ENCODE peak calls at places on chromosomes 1 and 21, in ten cellular contexts. A, S, R, N, I, H, E, V, Q and O are unnamed samples.
A peak's percentile ranks its signal among the peaks of the same experiment; 100 is the strongest.

GRCh38 chr21:43874085-43874785 is 9.2 kb downstream of the AGPAT3 start:
- DNase-seq in A (no peak), S (no peak), R (no peak), N (peak; percentile 79), I (no peak), H (no peak), E (no peak), V (no peak), Q (no peak), O (no peak)

GRCh38 chr1:205434738-205435137 is 12.9 kb upstream of the LEMD1 start:
- DNase-seq in A (no peak), S (no peak), R (no peak), N (no peak), I (no peak), H (no peak), E (no peak), V (no peak), Q (no peak), O (no peak)

GRCh38 chr1:187876775-187877174 is 1048.0 kb downstream of the PLA2G4A start:
- DNase-seq in A (no peak), S (no peak), R (no peak), N (no peak), I (no peak), H (no peak), E (no peak), V (no peak), Q (no peak), O (no peak)

GRCh38 chr1:188261849-188262248 is 1433.1 kb downstream of the PLA2G4A start:
- DNase-seq in A (no peak), S (no peak), R (no peak), N (no peak), I (no peak), H (no peak), E (no peak), V (no peak), Q (no peak), O (no peak)

GRCh38 chr1:222276062-222276461 is 271.8 kb downstream of the HHIPL2 start:
- DNase-seq in A (no peak), S (no peak), R (peak; percentile 50), N (no peak), I (no peak), H (no peak), E (no peak), V (no peak), Q (no peak), O (no peak)

GRCh38 chr1:178541829-178542553 is 29.1 kb downstream of the TEX35 start:
- DNase-seq in A (no peak), S (peak; percentile 31), R (peak; percentile 73), N (peak; percentile 81), I (peak; percentile 85), H (no peak), E (peak; percentile 89), V (peak; percentile 72), Q (peak; percentile 82), O (peak; percentile 16)

GRCh38 chr1:68644521-68644920 is 147.6 kb upstream of the DEPDC1 start:
- DNase-seq in A (no peak), S (no peak), R (no peak), N (no peak), I (no peak), H (no peak), E (no peak), V (no peak), Q (no peak), O (no peak)

GRCh38 chr1:228236744-228237143 is 28.9 kb downstream of the OBSCN start:
- DNase-seq in A (peak; percentile 70), S (no peak), R (peak; percentile 81), N (peak; percentile 77), I (peak; percentile 60), H (no peak), E (no peak), V (no peak), Q (no peak), O (no peak)

GRCh38 chr21:42012344-42012743 is 2.2 kb upstream of the ZBTB21 start:
- DNase-seq in A (no peak), S (no peak), R (no peak), N (no peak), I (no peak), H (no peak), E (no peak), V (no peak), Q (no peak), O (no peak)

GRCh38 chr1:154403983-154404382 is 1.2 kb upstream of the IL6R start:
- DNase-seq in A (no peak), S (no peak), R (no peak), N (no peak), I (no peak), H (no peak), E (no peak), V (no peak), Q (no peak), O (no peak)

GRCh38 chr21:25369524-25370300 is 237.6 kb downstream of the MRPL39 start:
- DNase-seq in A (no peak), S (no peak), R (no peak), N (no peak), I (no peak), H (no peak), E (no peak), V (no peak), Q (no peak), O (no peak)

GRCh38 chr1:247145279-247145678 is 26.5 kb downstream of the ZNF124 start:
- DNase-seq in A (no peak), S (no peak), R (no peak), N (no peak), I (no peak), H (no peak), E (no peak), V (no peak), Q (no peak), O (no peak)

GRCh38 chr1:112501810-112502641 is 6.7 kb upstream of the WNT2B start:
- DNase-seq in A (peak; percentile 77), S (peak; percentile 31), R (peak; percentile 74), N (peak; percentile 78), I (peak; percentile 79), H (peak; percentile 45), E (peak; percentile 59), V (peak; percentile 77), Q (peak; percentile 93), O (peak; percentile 35)

GRCh38 chr1:107056426-107057196 is at the start of gene PRMT6:
- DNase-seq in A (peak; percentile 90), S (peak; percentile 72), R (peak; percentile 87), N (peak; percentile 87), I (peak; percentile 83), H (peak; percentile 55), E (peak; percentile 77), V (peak; percentile 91), Q (peak; percentile 92), O (peak; percentile 63)

DNA sequence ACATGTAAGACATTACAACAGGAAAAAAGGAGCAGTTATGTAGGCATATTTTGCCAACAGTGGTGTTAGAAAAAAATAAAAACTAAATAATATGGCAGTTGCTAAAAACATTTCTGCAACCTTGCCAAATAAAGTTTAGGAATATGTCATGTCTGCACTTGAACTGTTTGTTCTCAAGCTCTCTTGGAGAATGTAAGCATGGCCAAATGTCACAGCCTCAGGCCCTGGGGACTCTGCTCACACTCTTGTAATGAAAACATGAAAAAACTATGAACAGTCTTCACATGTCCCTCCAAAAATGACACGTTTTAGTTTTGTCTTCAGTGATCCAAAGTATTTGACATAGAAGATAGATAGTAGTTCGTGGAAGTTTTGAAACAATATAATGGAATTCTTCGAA is 753.3 kb downstream of the LTN1 start:
- DNase-seq in A (no peak), S (no peak), R (peak; percentile 37), N (no peak), I (no peak), H (no peak), E (no peak), V (no peak), Q (peak; percentile 65), O (no peak)
- H3K9me3 ChIP-seq in A (no peaks in the 10 kb centered on the region), S (no peaks in the 10 kb centered on the region), R (no peaks in the 10 kb centered on the region), N (no peaks in the 10 kb centered on the region), I (no peaks in the 10 kb centered on the region), H (no peaks in the 10 kb centered on the region), E (no peaks in the 10 kb centered on the region), V (no peaks in the 10 kb centered on the region), Q (no peaks in the 10 kb centered on the region), O (no peaks in the 10 kb centered on the region)

DNA sequence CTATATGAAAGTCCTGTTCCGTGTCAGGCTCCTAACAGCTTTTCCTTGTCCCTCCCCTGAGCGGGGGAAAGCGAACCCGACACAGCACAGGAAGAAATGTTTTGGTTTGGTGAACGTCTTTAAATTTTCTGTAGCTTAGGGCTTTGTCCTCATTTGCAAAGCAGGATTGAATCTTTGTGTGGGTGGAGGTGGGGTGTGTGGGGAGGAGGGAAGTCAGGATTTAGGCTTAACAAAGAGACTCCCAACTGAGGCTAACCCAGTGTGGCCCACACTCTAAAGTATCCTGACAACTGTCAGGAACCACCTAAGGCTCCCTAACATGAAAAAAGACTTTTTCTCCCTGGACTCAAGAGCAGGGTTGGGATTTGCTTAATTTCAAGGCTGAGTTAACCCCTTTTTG is 376.2 kb upstream of the C1orf174 start:
- DNase-seq in A (no peak), S (no peak), R (no peak), N (no peak), I (no peak), H (no peak), E (no peak), V (no peak), Q (no peak), O (no peak)
- H3K9me3 ChIP-seq in A (no peaks in the 10 kb centered on the region), S (no peaks in the 10 kb centered on the region), R (no peaks in the 10 kb centered on the region), N (no peaks in the 10 kb centered on the region), I (no peaks in the 10 kb centered on the region), H (no peaks in the 10 kb centered on the region), E (no peaks in the 10 kb centered on the region), V (peaks cover 10% of the 10 kb centered on the region), Q (peaks cover 3% of the 10 kb centered on the region), O (peaks cover 3% of the 10 kb centered on the region)

DNA sequence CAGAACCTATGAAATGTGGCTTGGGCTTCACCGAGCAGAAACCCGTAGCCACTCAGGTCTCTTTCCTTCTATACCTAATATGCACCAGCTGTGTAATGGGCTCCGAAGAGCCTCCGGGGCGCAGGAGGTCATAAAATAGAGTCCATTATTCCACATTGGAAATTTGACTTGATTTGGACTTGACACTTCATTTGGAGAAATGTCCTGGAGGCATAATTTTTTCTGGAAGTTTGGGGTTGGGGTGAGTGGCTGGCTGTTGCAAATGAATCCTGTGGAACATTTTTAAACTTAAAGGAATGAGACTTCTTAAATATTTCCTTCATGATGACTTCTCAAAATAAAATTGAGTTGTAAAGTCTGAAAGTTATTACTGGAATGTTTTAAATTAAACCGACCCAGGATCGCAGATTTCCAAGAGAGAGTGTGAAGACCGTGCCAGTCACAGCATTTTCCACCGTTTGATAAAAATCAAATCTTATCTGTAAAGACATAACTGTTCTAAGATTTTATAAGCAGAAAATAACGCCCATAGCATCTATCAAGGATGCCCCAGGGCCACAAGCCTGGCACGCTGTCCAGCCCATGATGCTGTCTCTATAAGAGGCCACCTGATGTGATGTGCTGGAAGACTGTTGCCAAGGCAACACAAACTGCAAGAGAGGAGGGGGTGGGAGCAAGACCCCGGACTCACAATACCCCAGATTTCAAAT is 116.8 kb downstream of the DSCAM start:
- DNase-seq in A (no peak), S (no peak), R (no peak), N (no peak), I (no peak), H (no peak), E (no peak), V (no peak), Q (no peak), O (no peak)
- H3K9me3 ChIP-seq in A (no peaks in the 10 kb centered on the region), S (no peaks in the 10 kb centered on the region), R (no peaks in the 10 kb centered on the region), N (no peaks in the 10 kb centered on the region), I (no peaks in the 10 kb centered on the region), H (no peaks in the 10 kb centered on the region), E (no peaks in the 10 kb centered on the region), V (no peaks in the 10 kb centered on the region), Q (no peaks in the 10 kb centered on the region), O (no peaks in the 10 kb centered on the region)

DNA sequence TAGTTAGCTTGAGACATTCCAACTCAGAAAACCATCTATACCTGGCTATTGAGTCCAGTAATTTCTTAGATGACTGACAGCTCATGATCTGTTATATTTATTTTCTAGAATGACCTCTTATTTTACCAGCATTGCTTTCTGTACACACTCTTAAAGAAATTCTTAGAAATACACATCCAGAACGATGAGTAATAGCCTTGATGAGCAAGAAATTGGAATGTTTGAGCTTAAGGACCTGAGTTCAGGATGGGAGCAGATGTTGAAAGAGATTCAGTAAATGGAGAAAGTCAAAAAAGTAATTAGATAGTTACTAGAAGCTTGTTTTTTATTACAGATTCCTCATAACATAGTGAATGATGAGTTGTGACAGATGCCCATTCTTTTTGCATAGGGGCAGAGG is 11.7 kb downstream of the PYHIN1 start:
- DNase-seq in A (no peak), S (no peak), R (no peak), N (no peak), I (no peak), H (no peak), E (no peak), V (no peak), Q (no peak), O (no peak)
- H3K9me3 ChIP-seq in A (no peaks in the 10 kb centered on the region), S (no peaks in the 10 kb centered on the region), R (no peaks in the 10 kb centered on the region), N (no peaks in the 10 kb centered on the region), I (no peaks in the 10 kb centered on the region), H (no peaks in the 10 kb centered on the region), E (no peaks in the 10 kb centered on the region), V (no peaks in the 10 kb centered on the region), Q (no peaks in the 10 kb centered on the region), O (no peaks in the 10 kb centered on the region)